ENCODE peak calls at places on chromosomes 2 and 18, in four cellular contexts. G is foreskin fibroblast, E is AG09309, Y is cardiac fibroblast. O is an unnamed sample.

GRCh38 chr2:67503066-67503795 is 106.1 kb downstream of the ETAA1 start:
- DNase-seq in G (peak), E (peak), Y (peak), O (no peak)

GRCh38 chr2:186569906-186570305 is 19.9 kb upstream of the ITGAV start:
- DNase-seq in G (no peak), E (no peak), Y (peak), O (no peak)

GRCh38 chr18:32048507-32049091 is 30.0 kb downstream of the RNF125 start:
- DNase-seq in G (peak), E (peak), Y (peak), O (no peak)

GRCh38 chr2:177799531-177799930 is 273.0 kb downstream of the PDE11A start:
- DNase-seq in G (no peak), E (no peak), Y (peak), O (no peak)

GRCh38 chr2:128388414-128389032 is 69.9 kb upstream of the HS6ST1 start:
- DNase-seq in G (peak), E (no peak), Y (no peak), O (no peak)

GRCh38 chr2:46863895-46864294 is 51.7 kb downstream of the MCFD2 start:
- DNase-seq in G (no peak), E (no peak), Y (no peak), O (no peak)

GRCh38 chr18:8876887-8877286 is 171.5 kb downstream of the MTCL1 start:
- DNase-seq in G (no peak), E (no peak), Y (no peak), O (no peak)

GRCh38 chr2:40556739-40557138 is 104.8 kb upstream of the SLC8A1 start:
- DNase-seq in G (no peak), E (no peak), Y (no peak), O (no peak)

GRCh38 chr2:113208995-113209868 is 35.5 kb downstream of the PSD4 start:
- DNase-seq in G (peak), E (no peak), Y (no peak), O (no peak)

GRCh38 chr2:71832388-71832787 is 315.3 kb downstream of the CYP26B1 start:
- DNase-seq in G (no peak), E (peak), Y (peak), O (no peak)

GRCh38 chr2:79219383-79219988 is 59.9 kb upstream of the REG3A start:
- DNase-seq in G (peak), E (peak), Y (peak), O (peak)

GRCh38 chr18:31992836-31993575 is 25.6 kb upstream of the RNF125 start:
- DNase-seq in G (no peak), E (no peak), Y (no peak), O (peak)

GRCh38 chr18:31101148-31102019 is 837 bp downstream of the DSC2 start:
- DNase-seq in G (no peak), E (no peak), Y (no peak), O (no peak)

GRCh38 chr18:25705650-25706049 is 353.7 kb upstream of the ZNF521 start:
- DNase-seq in G (no peak), E (no peak), Y (no peak), O (no peak)

GRCh38 chr18:21557607-21558253 is 42.8 kb downstream of the ESCO1 start:
- DNase-seq in G (no peak), E (no peak), Y (no peak), O (no peak)

GRCh38 chr2:106160786-106161261 is 33.3 kb downstream of the UXS1 start:
- DNase-seq in G (no peak), E (no peak), Y (no peak), O (no peak)

GRCh38 chr18:54830260-54830659 is 2.0 kb downstream of the RAB27B start:
- DNase-seq in G (no peak), E (no peak), Y (peak), O (no peak)

GRCh38 chr2:46460241-46460921 is 19.0 kb upstream of the TMEM247 start:
- DNase-seq in G (no peak), E (no peak), Y (no peak), O (no peak)

GRCh38 chr2:206274434-206275273 is at the start of gene ZDBF2:
- DNase-seq in G (peak), E (no peak), Y (peak), O (peak)

GRCh38 chr18:21777814-21778213 is 37.2 kb downstream of the MIB1 start:
- DNase-seq in G (no peak), E (no peak), Y (no peak), O (no peak)

GRCh38 chr18:62717059-62717849 is 1.9 kb downstream of the PHLPP1 start:
- DNase-seq in G (peak), E (peak), Y (peak), O (no peak)

GRCh38 chr2:122634261-122634660 is 878.8 kb downstream of the TSN start:
- DNase-seq in G (peak), E (peak), Y (peak), O (peak)

GRCh38 chr2:237682901-237683670 is 55.7 kb downstream of the LRRFIP1 start:
- DNase-seq in G (no peak), E (no peak), Y (no peak), O (no peak)

GRCh38 chr2:39837856-39838453 is 58.9 kb upstream of the THUMPD2 start:
- DNase-seq in G (peak), E (peak), Y (peak), O (peak)

GRCh38 chr2:39377226-39377939 is 59.7 kb downstream of the MAP4K3 start:
- DNase-seq in G (no peak), E (no peak), Y (no peak), O (no peak)

GRCh38 chr2:176997074-176997791 is 215.4 kb upstream of the HNRNPA3 start:
- DNase-seq in G (peak), E (peak), Y (peak), O (peak)

GRCh38 chr18:36650206-36650605 is 178.6 kb downstream of the TPGS2 start:
- DNase-seq in G (no peak), E (no peak), Y (no peak), O (peak)

GRCh38 chr18:79259218-79259617 is 136.5 kb upstream of the NFATC1 start:
- DNase-seq in G (no peak), E (no peak), Y (no peak), O (no peak)

GRCh38 chr2:38218995-38219394 is 143.0 kb upstream of the CYP1B1 start:
- DNase-seq in G (no peak), E (no peak), Y (no peak), O (no peak)
- H3K4me3 ChIP-seq in G (no peak), E (no peak), Y (no peak), O (no peak)

DNA sequence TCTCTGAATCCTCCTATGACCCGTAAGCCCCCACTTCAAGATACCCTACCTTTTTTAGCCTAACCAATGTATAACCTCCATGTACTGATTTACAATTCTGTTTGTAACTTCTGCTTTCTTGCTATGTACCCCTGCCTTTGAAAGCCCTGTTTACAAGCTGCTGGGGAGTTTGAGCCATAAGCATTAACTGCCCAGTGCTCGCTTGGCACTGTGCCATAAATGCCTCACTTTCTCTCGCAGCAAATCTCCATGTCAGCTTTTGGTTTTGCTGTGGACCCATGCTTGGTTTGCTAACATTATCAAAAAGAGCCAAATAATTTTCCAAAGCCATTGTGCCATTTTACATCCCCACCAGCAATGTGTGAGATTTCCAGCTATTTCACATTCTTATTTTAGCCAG is 51.8 kb downstream of the TEX51 start:
- DNase-seq in G (no peak), E (no peak), Y (no peak), O (no peak)
- TF ChIP-seq CTCF in G (no peak), E (no peak), Y (no peak), O (no peak)

GRCh38 chr2:203708846-203709815 is 2.7 kb downstream of the CD28 start:
- DNase-seq in G (no peak), E (no peak), Y (no peak), O (no peak)

GRCh38 chr2:203707530-203707929 is 1.1 kb downstream of the CD28 start:
- DNase-seq in G (no peak), E (no peak), Y (no peak), O (no peak)

GRCh38 chr2:203705184-203705583 is 1.3 kb upstream of the CD28 start:
- DNase-seq in G (no peak), E (no peak), Y (no peak), O (no peak)

GRCh38 chr2:203710211-203710610 is 3.8 kb downstream of the CD28 start:
- DNase-seq in G (no peak), E (no peak), Y (no peak), O (no peak)

DNA sequence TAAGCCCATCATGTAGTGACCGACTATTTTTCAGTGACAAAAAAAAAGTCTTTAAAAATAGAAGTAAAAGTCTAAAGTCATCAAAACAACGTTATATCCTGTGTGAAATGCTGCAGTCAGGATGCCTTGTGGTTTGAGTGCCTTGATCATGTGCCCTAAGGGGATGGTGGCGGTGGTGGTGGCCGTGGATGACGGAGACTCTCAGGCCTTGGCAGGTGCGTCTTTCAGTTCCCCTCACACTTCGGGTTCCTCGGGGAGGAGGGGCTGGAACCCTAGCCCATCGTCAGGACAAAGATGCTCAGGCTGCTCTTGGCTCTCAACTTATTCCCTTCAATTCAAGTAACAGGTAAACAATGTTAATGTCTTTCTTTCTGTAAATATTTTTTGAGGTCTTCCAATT is at the start of gene CD28:
- DNase-seq in G (no peak), E (no peak), Y (no peak), O (no peak)
- H3K4me3 ChIP-seq in G (no peak), E (no peak), Y (no peak), O (no peak)

DNA sequence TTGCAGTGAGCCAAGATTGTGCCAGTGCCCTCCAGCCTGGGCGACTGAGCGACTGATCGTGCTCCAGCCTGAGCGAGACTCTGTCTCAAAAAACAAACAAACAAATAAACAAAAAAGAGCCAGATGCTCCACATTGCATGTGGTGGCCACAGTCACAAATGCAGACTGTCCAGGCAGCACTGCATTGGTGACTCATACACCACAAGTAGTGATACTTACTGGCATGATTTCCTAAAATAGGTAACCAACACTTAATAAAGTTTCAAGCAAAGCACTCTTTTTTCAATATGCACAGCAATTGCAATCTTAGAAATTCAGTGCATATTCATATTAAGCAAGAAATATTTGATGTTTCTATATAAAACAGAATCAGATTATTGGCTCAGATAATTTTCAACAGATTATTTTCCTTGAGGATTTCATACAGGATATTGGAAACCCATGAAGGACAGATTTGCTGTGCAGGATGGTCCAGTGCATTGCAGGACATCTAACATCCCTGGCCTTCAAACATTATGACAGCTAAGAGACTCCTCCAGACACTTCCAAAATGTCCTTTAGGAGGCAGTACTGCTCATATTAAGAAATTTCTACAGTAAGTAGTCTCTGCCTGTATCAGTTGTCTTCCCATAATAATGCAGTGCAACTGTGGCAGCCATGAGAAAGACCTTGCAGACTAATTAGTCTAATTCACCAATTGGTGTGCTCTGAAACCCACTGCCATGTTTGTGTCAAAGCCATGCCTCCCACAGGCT is 10.5 kb upstream of the SLC1A4 start:
- DNase-seq in G (peak), E (no peak), Y (peak), O (no peak)
- TF ChIP-seq CTCF in G (no peak), E (no peak), Y (peak), O (no peak)

GRCh38 chr2:148653437-148653836 is 8.9 kb downstream of the EPC2 start:
- DNase-seq in G (no peak), E (no peak), Y (no peak), O (no peak)
- H3K4me3 ChIP-seq in G (no peak), E (no peak), Y (no peak), O (no peak)

DNA sequence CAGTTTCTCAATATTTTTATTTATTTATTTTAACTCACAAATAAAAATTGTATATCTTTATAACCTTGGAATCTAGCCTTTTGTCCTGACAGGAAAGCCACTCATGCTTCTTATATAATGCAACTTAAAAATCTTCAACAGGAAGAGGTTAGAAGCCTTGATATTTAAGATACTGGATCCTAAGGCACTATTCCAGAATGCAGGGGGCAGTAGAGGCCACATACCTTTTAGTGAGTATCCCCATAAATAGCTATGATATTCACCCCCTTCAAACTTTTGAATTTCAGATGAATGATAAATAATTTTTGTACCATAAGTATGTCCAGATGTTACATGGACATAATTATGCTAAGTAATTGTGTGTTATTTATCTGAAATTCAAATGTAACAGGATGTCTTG is 592.7 kb upstream of the VRK2 start:
- DNase-seq in G (no peak), E (no peak), Y (peak), O (no peak)
- TF ChIP-seq CTCF in G (no peak), E (no peak), Y (peak), O (peak)

O was measured in astrocyte of the cerebellum.